ENCODE peak calls at places on chromosomes 7 and 10, in five cellular contexts. D is activated CD4-positive, CD25-positive, alpha-beta regulatory T cell; R is left ventricle myocardium superior; G is kidney glomerular epithelial cell; O is stimulated activated naive CD8-positive, alpha-beta T cell treated with anti-CD3 and anti-CD28 coated beads, Interleukin-15, Interleukin-2, amounts not matched to agents 100 U/mL and 50 U/mL, for 24 hours. K is an unnamed sample.

GRCh38 chr10:124465003-124465776 is 3.6 kb downstream of the LHPP start:
- DNase-seq in R (no peak), O (no peak), D (no peak), G (no peak), K (no peak)

GRCh38 chr10:30373596-30374327 is 24.7 kb upstream of the MTPAP start:
- DNase-seq in D (no peak), O (peak; percentile 42), G (no peak), R (no peak), K (no peak)

GRCh38 chr10:100184426-100185219 is 1.2 kb downstream of the ERLIN1 start:
- DNase-seq in R (no peak), G (no peak), O (peak; percentile 16), D (no peak), K (no peak)

GRCh38 chr10:117535045-117535751 is 7.3 kb upstream of the EMX2 start:
- DNase-seq in O (no peak), G (no peak), D (no peak), R (no peak), K (no peak)

GRCh38 chr10:103921750-103922195 is 3.8 kb upstream of the STN1 start:
- DNase-seq in D (no peak), R (no peak), O (no peak), G (no peak), K (no peak)

GRCh38 chr10:79156334-79157274 is 87.8 kb downstream of the ZMIZ1 start:
- DNase-seq in D (no peak), R (no peak), O (no peak), G (no peak), K (no peak)

GRCh38 chr10:113414481-113414990 is 138.3 kb upstream of the HABP2 start:
- DNase-seq in O (no peak), R (no peak), G (no peak), D (no peak), K (no peak)

GRCh38 chr10:86385806-86386205 is 19.2 kb upstream of the GRID1 start:
- DNase-seq in R (no peak), O (no peak), D (no peak), G (no peak), K (no peak)

GRCh38 chr10:106680061-106680460 is 484.4 kb downstream of the SORCS1 start:
- DNase-seq in O (no peak), D (no peak), G (no peak), R (no peak), K (no peak)

GRCh38 chr7:3439333-3440030 is 138.4 kb downstream of the SDK1 start:
- DNase-seq in O (no peak), R (no peak), G (peak; percentile 70), D (no peak), K (no peak)

GRCh38 chr10:4270116-4270515 is 485.1 kb upstream of the KLF6 start:
- DNase-seq in O (no peak), G (no peak), R (no peak), D (no peak), K (no peak)

GRCh38 chr10:109207361-109207760 is 716.0 kb downstream of the XPNPEP1 start:
- DNase-seq in R (no peak), D (no peak), G (peak; percentile 48), O (no peak), K (no peak)

GRCh38 chr7:136677456-136678365 is 190.7 kb upstream of the CHRM2 start:
- DNase-seq in R (no peak), G (no peak), D (no peak), O (no peak), K (no peak)

GRCh38 chr10:5861269-5862031 is 28.2 kb downstream of the ANKRD16 start:
- DNase-seq in D (no peak), R (no peak), O (no peak), G (peak; percentile 91), K (no peak)

GRCh38 chr10:129629911-129630310 is 162.9 kb downstream of the MGMT start:
- DNase-seq in G (no peak), D (no peak), R (no peak), O (no peak), K (no peak)

GRCh38 chr7:100679927-100680588 is 6.5 kb downstream of the GNB2 start:
- DNase-seq in O (no peak), R (peak; percentile 61), G (no peak), D (no peak), K (no peak)

GRCh38 chr10:343231-344215 is 208.3 kb downstream of the ZMYND11 start:
- DNase-seq in G (no peak), R (no peak), D (no peak), O (no peak), K (no peak)

GRCh38 chr10:72315611-72316385 is 38.9 kb downstream of the DNAJB12 start:
- DNase-seq in G (no peak), D (no peak), O (no peak), R (peak; percentile 70), K (no peak)

GRCh38 chr7:85833071-85833470 is 646.2 kb upstream of the SEMA3D start:
- DNase-seq in R (no peak), G (no peak), D (no peak), O (no peak), K (no peak)